ENCODE peak calls at places on chromosomes 1 and 21, in nine cellular contexts. M is fibroblast of villous mesenchyme, T is AG09309, C is tibial nerve, X is A549, P is HFF-Myc, E is heart left ventricle, K is fibroblast of lung, W is left lung. Q is an unnamed sample.

GRCh38 chr1:242225770-242226573 is 227.1 kb upstream of the MAP1LC3C start:
- DNase-seq in W (no peak), M (no peak), P (no peak), C (no peak), E (no peak), X (peak; percentile 77), K (peak; percentile 3), T (no peak), Q (no peak)

GRCh38 chr1:163036661-163037060 is 32.5 kb upstream of the RGS4 start:
- DNase-seq in T (no peak), P (no peak), E (no peak), X (no peak), W (no peak), C (no peak), K (peak; percentile 66), M (no peak), Q (no peak)

GRCh38 chr21:36209626-36210171 is 53.1 kb downstream of the DOP1B start:
- DNase-seq in E (no peak), C (peak; percentile 54), W (no peak), T (peak; percentile 28), M (peak; percentile 71), X (no peak), K (peak; percentile 71), P (peak; percentile 44), Q (peak; percentile 83)

GRCh38 chr1:111736548-111737215 is 2.5 kb downstream of the INKA2 start:
- DNase-seq in P (no peak), M (no peak), C (no peak), X (no peak), W (no peak), T (no peak), E (peak; percentile 91), K (peak; percentile 16), Q (peak; percentile 33)

GRCh38 chr1:206001476-206001888 is 1.7 kb downstream of the RAB7B start:
- DNase-seq in T (peak; percentile 88), K (peak; percentile 99), M (peak; percentile 90), E (peak; percentile 34), W (peak; percentile 71), X (peak; percentile 90), C (peak; percentile 23), P (peak; percentile 84), Q (peak; percentile 94)

GRCh38 chr1:212062832-212063438 is 27.4 kb downstream of the DTL start:
- DNase-seq in M (peak; percentile 59), X (peak; percentile 41), P (no peak), E (no peak), C (no peak), T (peak; percentile 17), K (peak; percentile 43), W (no peak), Q (peak; percentile 67)

GRCh38 chr1:4089421-4090175 is 189.5 kb upstream of the C1orf174 start:
- DNase-seq in C (no peak), X (no peak), K (no peak), M (no peak), W (no peak), E (no peak), T (no peak), P (no peak), Q (no peak)

GRCh38 chr1:209387271-209387968 is 196.1 kb upstream of the CAMK1G start:
- DNase-seq in C (no peak), P (no peak), X (no peak), W (no peak), E (no peak), K (no peak), T (no peak), M (no peak), Q (no peak)

GRCh38 chr1:78543941-78544630 is 53.3 kb downstream of the PTGFR start:
- DNase-seq in C (no peak), E (no peak), W (no peak), P (peak; percentile 62), X (no peak), K (no peak), M (peak; percentile 46), T (peak; percentile 63), Q (peak; percentile 12)

GRCh38 chr1:19140465-19140864 is 69.6 kb downstream of the UBR4 start:
- DNase-seq in X (no peak), K (no peak), C (no peak), W (no peak), E (no peak), P (no peak), T (no peak), M (no peak), Q (no peak)

GRCh38 chr1:223425550-223425949 is 32.3 kb downstream of the CCDC185 start:
- DNase-seq in C (no peak), M (no peak), W (no peak), X (no peak), P (no peak), K (peak; percentile 24), E (no peak), T (no peak), Q (no peak)

GRCh38 chr1:223430221-223430620 is 37.0 kb downstream of the CCDC185 start:
- DNase-seq in T (no peak), E (no peak), X (no peak), K (no peak), W (no peak), M (no peak), C (no peak), P (no peak), Q (no peak)

GRCh38 chr1:223426936-223427335 is 33.7 kb downstream of the CCDC185 start:
- DNase-seq in C (no peak), P (no peak), W (no peak), T (no peak), K (peak; percentile 81), E (no peak), X (no peak), M (no peak), Q (no peak)

GRCh38 chr1:223429821-223430220 is 36.6 kb downstream of the CCDC185 start:
- DNase-seq in X (no peak), P (no peak), T (no peak), K (peak; percentile 37), E (no peak), C (no peak), W (no peak), M (no peak), Q (no peak)

DNA sequence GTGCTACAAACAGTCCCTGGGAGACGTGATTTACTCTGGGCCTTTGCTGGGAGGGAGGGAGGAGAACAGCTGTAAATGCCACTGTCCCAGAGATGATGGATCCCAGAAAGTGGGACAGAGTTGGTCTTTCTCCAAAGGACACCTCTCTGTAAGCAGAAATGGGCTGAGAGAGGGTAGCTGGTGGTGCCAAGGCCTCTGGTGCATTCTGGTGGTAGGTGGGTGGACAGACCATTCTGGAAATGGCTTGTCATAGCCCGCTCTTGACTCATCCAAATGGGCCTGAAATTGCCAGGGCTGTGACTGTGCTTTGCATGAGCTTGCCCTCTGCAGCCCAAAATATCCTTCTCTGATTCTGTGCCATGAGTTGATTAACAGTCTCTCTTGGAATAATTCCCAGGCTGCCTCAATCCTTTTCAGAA is 36.1 kb downstream of the CCDC185 start:
- DNase-seq in W (no peak), K (peak; percentile 86), C (no peak), P (no peak), X (no peak), M (no peak), E (peak; percentile 45), T (peak; percentile 41), Q (no peak)
- TF ChIP-seq CTCF in W (no peak), K (no peak), C (no peak), P (no peak), X (no peak), M (no peak), E (no peak), T (peak; percentile 8), Q (no peak)

GRCh38 chr1:3066250-3066711 is 2.7 kb upstream of the PRDM16 start:
- DNase-seq in X (no peak), E (peak; percentile 72), K (no peak), C (no peak), P (no peak), M (no peak), W (peak; percentile 90), T (no peak), Q (no peak)
- TF ChIP-seq CTCF in X (no peak), E (peak; percentile 57), K (no peak), C (peak; percentile 30), P (no peak), M (peak; percentile 29), W (peak; percentile 40), T (no peak), Q (no peak)

DNA sequence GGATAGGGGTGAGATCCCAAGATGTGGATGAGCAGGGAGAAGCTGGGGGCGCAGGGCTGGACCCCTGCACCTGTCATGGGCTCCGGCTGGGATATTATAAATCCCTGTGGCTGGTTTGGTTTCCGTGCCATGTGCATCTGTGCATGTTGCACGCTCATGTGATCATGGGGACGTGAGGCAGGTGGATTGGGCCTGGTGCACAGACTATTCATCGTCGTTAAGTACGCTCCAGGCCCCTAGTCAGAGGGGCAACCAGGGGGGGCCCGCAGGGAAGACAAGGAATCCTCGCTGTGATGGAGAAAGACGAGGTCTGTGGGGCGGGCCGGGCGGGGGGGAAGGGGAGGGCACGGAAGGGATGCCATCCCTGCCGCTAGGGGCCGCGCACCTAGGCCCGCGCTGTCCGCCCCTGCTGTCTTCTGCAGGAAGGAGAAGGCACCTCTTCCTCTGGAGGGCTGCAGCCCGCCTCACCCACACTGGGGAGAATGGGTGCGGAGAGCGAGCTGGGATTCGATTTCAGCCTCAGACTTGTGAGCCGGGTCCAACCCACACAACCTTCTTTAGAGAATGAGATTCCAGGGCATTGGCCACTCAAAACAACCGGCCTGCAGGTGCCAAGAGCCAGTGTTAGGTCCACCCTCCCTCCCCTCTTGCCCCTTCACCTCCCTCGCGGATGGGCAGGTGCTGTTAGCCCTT is 766 bp upstream of the LRP8 start:
- DNase-seq in P (no peak), M (no peak), C (no peak), W (peak; percentile 61), X (no peak), T (no peak), E (no peak), K (no peak), Q (no peak)
- TF ChIP-seq CTCF in P (peak; percentile 6), M (no peak), C (no peak), W (no peak), X (no peak), T (no peak), E (no peak), K (no peak), Q (peak; percentile 20)

GRCh38 chr1:41118645-41119044 is 97.1 kb upstream of the SLFNL1 start:
- DNase-seq in E (no peak), T (no peak), X (no peak), P (no peak), M (no peak), C (no peak), W (no peak), K (no peak), Q (no peak)

GRCh38 chr1:41122148-41122547 is 100.6 kb upstream of the SLFNL1 start:
- DNase-seq in C (no peak), W (no peak), E (no peak), K (no peak), T (no peak), X (no peak), P (no peak), M (no peak), Q (no peak)

DNA sequence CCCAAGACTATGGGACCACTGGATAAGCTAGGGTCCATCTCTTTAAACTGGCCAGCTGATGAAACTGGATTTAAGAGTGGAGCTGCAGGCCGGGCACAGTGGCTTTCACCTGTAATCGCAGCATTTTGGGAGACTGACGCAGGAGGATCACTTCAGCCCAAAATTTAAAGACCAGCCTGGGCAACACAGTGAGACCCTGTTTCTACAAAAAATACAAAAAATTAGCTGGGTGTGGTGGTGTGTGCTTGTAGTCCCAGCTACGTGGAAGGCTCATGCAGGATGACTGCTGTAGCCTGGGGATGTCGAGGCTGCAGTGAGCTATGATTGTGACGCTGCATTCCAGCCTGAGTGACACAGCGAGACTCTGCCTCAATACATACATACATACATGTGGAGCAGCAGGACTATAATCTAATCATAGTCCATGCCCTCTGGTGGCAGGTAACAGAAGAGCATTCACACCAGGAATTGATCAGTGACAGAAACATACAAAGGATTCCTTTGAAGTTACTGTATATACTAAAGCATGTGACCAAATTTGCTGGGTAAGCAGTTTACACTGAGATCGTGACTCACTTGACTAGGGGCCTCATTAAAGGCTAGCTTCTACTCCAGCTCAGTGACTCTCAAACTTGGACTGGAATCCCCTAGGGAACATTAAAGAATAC is 101.5 kb upstream of the SLFNL1 start:
- DNase-seq in T (peak; percentile 71), E (no peak), X (peak; percentile 21), W (no peak), K (peak; percentile 83), P (peak; percentile 66), M (peak; percentile 77), C (peak; percentile 41), Q (peak; percentile 91)
- TF ChIP-seq CTCF in T (peak; percentile 57), E (peak; percentile 52), X (peak; percentile 23), W (no peak), K (peak; percentile 50), P (peak; percentile 57), M (peak; percentile 55), C (peak; percentile 31), Q (peak; percentile 69)